ENCODE peak calls at places on chromosomes 12 and 14, in eight cellular contexts. G is activated naive CD8-positive, alpha-beta T cell treated with anti-CD3 and anti-CD28 coated beads, Interleukin-2, amount 50 U/mL, for 24 hours; E is kidney glomerular epithelial cell; U is osteoblast; V is NCI-H1436; B is GM13976; Y is activated naive CD4-positive, alpha-beta T cell; C is NCI-H2171 treated with DMSO at 0.1 percent for 48 hours. M is an unnamed sample.

GRCh38 chr14:72588521-72588920 is 305.4 kb downstream of the DPF3 start:
- DNase-seq in U (no peak), V (no peak), G (no peak), C (no peak), E (no peak), Y (no peak), B (peak; percentile 43), M (no peak)

GRCh38 chr12:119594399-119594730 is 791 bp downstream of the TMEM233 start:
- DNase-seq in U (peak; percentile 66), E (no peak), Y (no peak), C (no peak), G (no peak), V (no peak), B (peak; percentile 24), M (no peak)

GRCh38 chr12:30345735-30346445 is 349.8 kb downstream of the IPO8 start:
- DNase-seq in V (no peak), Y (no peak), C (no peak), B (no peak), U (no peak), G (no peak), E (no peak), M (no peak)

GRCh38 chr12:58648151-58648550 is 272.2 kb downstream of the LRIG3 start:
- DNase-seq in V (no peak), Y (no peak), E (no peak), B (no peak), G (no peak), C (peak; percentile 42), U (no peak), M (no peak)

GRCh38 chr12:42144174-42144423 is 575 bp downstream of the GXYLT1 start:
- DNase-seq in B (no peak), G (no peak), U (no peak), V (no peak), E (no peak), Y (no peak), C (no peak), M (no peak)

GRCh38 chr14:77044776-77045569 is 16.5 kb upstream of the IRF2BPL start:
- DNase-seq in G (no peak), C (no peak), B (no peak), E (no peak), V (no peak), Y (no peak), U (peak; percentile 53), M (no peak)

GRCh38 chr12:3200032-3200617 is 122.9 kb downstream of the TSPAN9 start:
- DNase-seq in Y (no peak), C (peak; percentile 73), B (no peak), V (no peak), G (no peak), E (peak; percentile 34), U (peak; percentile 95), M (peak; percentile 31)

GRCh38 chr12:30417697-30418231 is 277.9 kb downstream of the IPO8 start:
- DNase-seq in U (peak; percentile 82), G (no peak), C (peak; percentile 88), Y (no peak), B (no peak), E (peak; percentile 81), V (no peak), M (no peak)

GRCh38 chr12:16112151-16112550 is 165.3 kb downstream of the SLC15A5 start:
- DNase-seq in G (no peak), V (no peak), Y (no peak), U (no peak), C (no peak), B (no peak), E (no peak), M (no peak)

GRCh38 chr12:6852651-6853354 is 853 bp downstream of the USP5 start:
- DNase-seq in V (no peak), E (peak; percentile 40), Y (peak; percentile 52), B (no peak), U (peak; percentile 95), C (peak; percentile 100), G (peak; percentile 69), M (no peak)

GRCh38 chr12:123055281-123055766 is 74.8 kb downstream of the ARL6IP4 start:
- DNase-seq in C (peak; percentile 98), B (no peak), E (no peak), G (no peak), Y (no peak), U (no peak), V (no peak), M (no peak)

GRCh38 chr12:113208041-113208934 is 13.0 kb upstream of the TPCN1 start:
- DNase-seq in G (peak; percentile 69), C (no peak), B (peak; percentile 82), Y (peak; percentile 18), V (no peak), U (no peak), E (no peak), M (peak; percentile 71)

GRCh38 chr12:22562187-22563028 is 18.1 kb upstream of the C2CD5 start:
- DNase-seq in B (no peak), V (no peak), Y (no peak), C (no peak), U (no peak), G (no peak), E (no peak), M (no peak)

GRCh38 chr12:53495903-53496751 is 3.1 kb downstream of the MAP3K12 start:
- DNase-seq in V (no peak), G (no peak), U (peak; percentile 78), B (no peak), C (no peak), Y (no peak), E (peak; percentile 57), M (no peak)

GRCh38 chr14:102775855-102776760 is 1.1 kb upstream of the TRAF3 start:
- DNase-seq in U (peak; percentile 99), B (peak; percentile 67), E (peak; percentile 31), C (no peak), V (no peak), G (peak; percentile 19), Y (no peak), M (no peak)

GRCh38 chr12:67426067-67426466 is 156.9 kb downstream of the CAND1 start:
- DNase-seq in G (no peak), V (peak; percentile 74), U (no peak), B (no peak), Y (no peak), E (peak; percentile 48), C (peak; percentile 100), M (no peak)

GRCh38 chr12:31387466-31387865 is 61.5 kb upstream of the SINHCAF start:
- DNase-seq in V (no peak), U (no peak), B (no peak), E (no peak), Y (no peak), G (no peak), C (no peak), M (no peak)

M was measured in germinal center.